ENCODE peak calls at places on chromosome 22, in six cellular contexts. O is ELF-1; E is CD4-positive, alpha-beta memory T cell; K is endothelial cell; Z is amniotic stem cell; C is HTR-8/SVneo. T is an unnamed sample.

GRCh38 chr22:29621761-29622526 is 18.5 kb downstream of the NF2 start:
- DNase-seq in O (no peak), E (no peak), K (no peak), Z (peak; percentile 92), C (peak; percentile 63), T (peak; percentile 94)

GRCh38 chr22:45261407-45262088 is 20.9 kb upstream of the KIAA0930 start:
- DNase-seq in O (no peak), E (no peak), K (no peak), Z (no peak), C (no peak), T (no peak)

GRCh38 chr22:49658902-49659280 is 168.8 kb downstream of the BRD1 start:
- DNase-seq in O (peak; percentile 32), E (no peak), K (no peak), Z (no peak), C (no peak), T (no peak)

GRCh38 chr22:50469377-50470305 is 5.2 kb downstream of the SBF1 start:
- DNase-seq in O (no peak), E (peak; percentile 96), K (no peak), Z (no peak), C (peak; percentile 51), T (no peak)

GRCh38 chr22:27115816-27116256 is 458.4 kb downstream of the MIAT start:
- DNase-seq in O (no peak), E (no peak), K (no peak), Z (no peak), C (peak; percentile 29), T (peak; percentile 63)

GRCh38 chr22:17988800-17989513 is 35.4 kb downstream of the MICAL3 start:
- DNase-seq in O (peak; percentile 36), E (no peak), K (no peak), Z (no peak), C (no peak), T (no peak)

GRCh38 chr22:32829451-32829851 is 27.9 kb downstream of the TIMP3 start:
- DNase-seq in O (no peak), E (no peak), K (no peak), Z (no peak), C (no peak), T (no peak)

GRCh38 chr22:36873614-36874308 is 13.0 kb downstream of the NCF4 start:
- DNase-seq in O (peak; percentile 70), E (no peak), K (peak; percentile 34), Z (peak; percentile 16), C (peak; percentile 75), T (peak; percentile 82)

GRCh38 chr22:31625661-31626426 is 36.2 kb downstream of the PISD start:
- DNase-seq in O (peak; percentile 92), E (no peak), K (peak; percentile 63), Z (no peak), C (no peak), T (peak; percentile 43)

GRCh38 chr22:44728761-44729261 is 23.6 kb upstream of the ARHGAP8 start:
- DNase-seq in O (no peak), E (no peak), K (no peak), Z (no peak), C (no peak), T (no peak)

GRCh38 chr22:22076361-22076760 is 93.8 kb upstream of the TOP3B start:
- DNase-seq in O (no peak), E (no peak), K (no peak), Z (no peak), C (no peak), T (no peak)

GRCh38 chr22:46734830-46735453 is 3.1 kb downstream of the CERK start:
- DNase-seq in O (no peak), E (peak; percentile 77), K (no peak), Z (no peak), C (no peak), T (peak; percentile 22)

GRCh38 chr22:21657361-21658118 is 8.3 kb upstream of the PPIL2 start:
- DNase-seq in O (peak; percentile 88), E (peak; percentile 73), K (peak; percentile 64), Z (no peak), C (peak; percentile 73), T (no peak)

T was measured in fibroblast of the aortic adventitia.